ENCODE peak calls at places on chromosomes 4 and X, in seven cellular contexts. One of them, this sample, is unnamed.
A peak's percentile ranks its signal among the peaks of the same experiment; 100 is the strongest.

GRCh38 chrX:68997911-68998310 is 167.3 kb downstream of the PJA1 start:
- DNase-seq in mesenchymal stem cell: no peak
- DNase-seq in AG10803: peak; percentile 63
- DNase-seq in colonic mucosa: peak; percentile 52
- DNase-seq in astrocyte of the cerebellum: peak; percentile 62
- DNase-seq in skeletal muscle cell: no peak
- DNase-seq in foreskin fibroblast: peak; percentile 24
- DNase-seq in this sample: no peak

GRCh38 chr4:22268350-22269025 is 247.4 kb downstream of the ADGRA3 start:
- DNase-seq in skeletal muscle cell: no peak
- DNase-seq in foreskin fibroblast: no peak
- DNase-seq in AG10803: no peak
- DNase-seq in mesenchymal stem cell: no peak
- DNase-seq in colonic mucosa: no peak
- DNase-seq in astrocyte of the cerebellum: no peak
- DNase-seq in this sample: no peak

GRCh38 chrX:80747832-80748231 is 61.8 kb downstream of the BRWD3 start:
- DNase-seq in mesenchymal stem cell: no peak
- DNase-seq in colonic mucosa: no peak
- DNase-seq in foreskin fibroblast: peak; percentile 25
- DNase-seq in skeletal muscle cell: no peak
- DNase-seq in astrocyte of the cerebellum: no peak
- DNase-seq in AG10803: no peak
- DNase-seq in this sample: no peak

GRCh38 chrX:71621644-71622346 is 3.5 kb upstream of the CXCR3 start:
- DNase-seq in foreskin fibroblast: peak; percentile 48
- DNase-seq in astrocyte of the cerebellum: no peak
- DNase-seq in mesenchymal stem cell: no peak
- DNase-seq in AG10803: peak; percentile 39
- DNase-seq in skeletal muscle cell: no peak
- DNase-seq in colonic mucosa: peak; percentile 63
- DNase-seq in this sample: no peak

GRCh38 chrX:130994671-130995070 is 63.5 kb upstream of the ARHGAP36 start:
- DNase-seq in colonic mucosa: peak; percentile 19
- DNase-seq in AG10803: peak; percentile 0
- DNase-seq in astrocyte of the cerebellum: no peak
- DNase-seq in mesenchymal stem cell: peak; percentile 15
- DNase-seq in foreskin fibroblast: peak; percentile 7
- DNase-seq in skeletal muscle cell: no peak
- DNase-seq in this sample: no peak

GRCh38 chrX:2320580-2321327 is 180.0 kb downstream of the DHRSX start:
- DNase-seq in astrocyte of the cerebellum: no peak
- DNase-seq in skeletal muscle cell: no peak
- DNase-seq in colonic mucosa: no peak
- DNase-seq in foreskin fibroblast: peak; percentile 92
- DNase-seq in mesenchymal stem cell: peak; percentile 80
- DNase-seq in AG10803: peak; percentile 88
- DNase-seq in this sample: peak; percentile 73

GRCh38 chr4:152138451-152138850 is 377.6 kb upstream of the GATB start:
- DNase-seq in foreskin fibroblast: no peak
- DNase-seq in astrocyte of the cerebellum: no peak
- DNase-seq in skeletal muscle cell: no peak
- DNase-seq in AG10803: no peak
- DNase-seq in mesenchymal stem cell: no peak
- DNase-seq in colonic mucosa: no peak
- DNase-seq in this sample: no peak

GRCh38 chrX:11450354-11450753 is 157.1 kb downstream of the AMELX start:
- DNase-seq in mesenchymal stem cell: no peak
- DNase-seq in skeletal muscle cell: no peak
- DNase-seq in AG10803: no peak
- DNase-seq in astrocyte of the cerebellum: no peak
- DNase-seq in foreskin fibroblast: no peak
- DNase-seq in colonic mucosa: no peak
- DNase-seq in this sample: no peak

GRCh38 chr4:71607780-71608673 is 175.9 kb downstream of the GC start:
- DNase-seq in skeletal muscle cell: no peak
- DNase-seq in AG10803: peak; percentile 46
- DNase-seq in foreskin fibroblast: no peak
- DNase-seq in colonic mucosa: no peak
- DNase-seq in mesenchymal stem cell: peak; percentile 22
- DNase-seq in astrocyte of the cerebellum: peak; percentile 32
- DNase-seq in this sample: no peak

GRCh38 chr4:166277406-166277805 is 404.4 kb downstream of the TLL1 start:
- DNase-seq in skeletal muscle cell: peak; percentile 29
- DNase-seq in foreskin fibroblast: peak; percentile 8
- DNase-seq in astrocyte of the cerebellum: peak; percentile 38
- DNase-seq in AG10803: no peak
- DNase-seq in colonic mucosa: no peak
- DNase-seq in mesenchymal stem cell: no peak
- DNase-seq in this sample: no peak

GRCh38 chrX:15524417-15524816 is 23.8 kb downstream of the BMX start:
- DNase-seq in AG10803: peak; percentile 31
- DNase-seq in astrocyte of the cerebellum: peak; percentile 72
- DNase-seq in foreskin fibroblast: no peak
- DNase-seq in skeletal muscle cell: no peak
- DNase-seq in colonic mucosa: no peak
- DNase-seq in mesenchymal stem cell: peak; percentile 3
- DNase-seq in this sample: peak; percentile 5

GRCh38 chr4:67122029-67122428 is 423.3 kb downstream of the CENPC start:
- DNase-seq in foreskin fibroblast: no peak
- DNase-seq in mesenchymal stem cell: peak; percentile 19
- DNase-seq in astrocyte of the cerebellum: no peak
- DNase-seq in AG10803: no peak
- DNase-seq in colonic mucosa: no peak
- DNase-seq in skeletal muscle cell: no peak
- DNase-seq in this sample: no peak

GRCh38 chrX:118973389-118974087 is 880 bp upstream of the LONRF3 start:
- DNase-seq in foreskin fibroblast: peak; percentile 9
- DNase-seq in astrocyte of the cerebellum: no peak
- DNase-seq in AG10803: no peak
- DNase-seq in skeletal muscle cell: no peak
- DNase-seq in mesenchymal stem cell: no peak
- DNase-seq in colonic mucosa: peak; percentile 23
- DNase-seq in this sample: no peak

GRCh38 chr4:76850010-76850441 is 47.9 kb downstream of the SOWAHB start:
- DNase-seq in colonic mucosa: no peak
- DNase-seq in foreskin fibroblast: peak; percentile 91
- DNase-seq in mesenchymal stem cell: peak; percentile 80
- DNase-seq in skeletal muscle cell: peak; percentile 90
- DNase-seq in astrocyte of the cerebellum: peak; percentile 96
- DNase-seq in AG10803: peak; percentile 81
- DNase-seq in this sample: peak; percentile 87

GRCh38 chr4:96097040-96097607 is 257.2 kb downstream of the PDHA2 start:
- DNase-seq in mesenchymal stem cell: no peak
- DNase-seq in AG10803: no peak
- DNase-seq in colonic mucosa: no peak
- DNase-seq in skeletal muscle cell: no peak
- DNase-seq in foreskin fibroblast: no peak
- DNase-seq in astrocyte of the cerebellum: peak; percentile 75
- DNase-seq in this sample: no peak

GRCh38 chrX:13190051-13190450 is 129.8 kb downstream of the ATXN3L start:
- DNase-seq in mesenchymal stem cell: no peak
- DNase-seq in skeletal muscle cell: no peak
- DNase-seq in colonic mucosa: no peak
- DNase-seq in foreskin fibroblast: no peak
- DNase-seq in AG10803: no peak
- DNase-seq in astrocyte of the cerebellum: no peak
- DNase-seq in this sample: no peak

GRCh38 chrX:15882704-15883539 is 28.3 kb upstream of the AP1S2 start:
- DNase-seq in AG10803: peak; percentile 28
- DNase-seq in astrocyte of the cerebellum: no peak
- DNase-seq in skeletal muscle cell: no peak
- DNase-seq in mesenchymal stem cell: peak; percentile 6
- DNase-seq in colonic mucosa: no peak
- DNase-seq in foreskin fibroblast: peak; percentile 62
- DNase-seq in this sample: no peak

GRCh38 chr4:150679767-150680088 is 97.8 kb downstream of the MAB21L2 start:
- DNase-seq in mesenchymal stem cell: no peak
- DNase-seq in AG10803: no peak
- DNase-seq in skeletal muscle cell: no peak
- DNase-seq in foreskin fibroblast: peak; percentile 17
- DNase-seq in astrocyte of the cerebellum: no peak
- DNase-seq in colonic mucosa: no peak
- DNase-seq in this sample: no peak

GRCh38 chrX:153674219-153674851 is 722 bp upstream of the PNCK start:
- DNase-seq in astrocyte of the cerebellum: no peak
- DNase-seq in colonic mucosa: no peak
- DNase-seq in foreskin fibroblast: no peak
- DNase-seq in AG10803: no peak
- DNase-seq in skeletal muscle cell: no peak
- DNase-seq in mesenchymal stem cell: no peak
- DNase-seq in this sample: no peak

GRCh38 chrX:115067812-115068211 is 50.4 kb upstream of the IL13RA2 start:
- DNase-seq in mesenchymal stem cell: no peak
- DNase-seq in AG10803: peak; percentile 15
- DNase-seq in colonic mucosa: no peak
- DNase-seq in astrocyte of the cerebellum: peak; percentile 5
- DNase-seq in foreskin fibroblast: peak; percentile 19
- DNase-seq in skeletal muscle cell: no peak
- DNase-seq in this sample: no peak

GRCh38 chr4:58111818-58112217 is 1001.6 kb upstream of the IGFBP7 start:
- DNase-seq in astrocyte of the cerebellum: no peak
- DNase-seq in AG10803: no peak
- DNase-seq in colonic mucosa: no peak
- DNase-seq in mesenchymal stem cell: no peak
- DNase-seq in foreskin fibroblast: no peak
- DNase-seq in skeletal muscle cell: no peak
- DNase-seq in this sample: no peak

GRCh38 chr4:52051213-52051614 is at the start of gene SPATA18:
- DNase-seq in colonic mucosa: peak; percentile 50
- DNase-seq in astrocyte of the cerebellum: no peak
- DNase-seq in foreskin fibroblast: peak; percentile 74
- DNase-seq in mesenchymal stem cell: peak; percentile 37
- DNase-seq in skeletal muscle cell: no peak
- DNase-seq in AG10803: peak; percentile 55
- DNase-seq in this sample: no peak

GRCh38 chr4:7104366-7105031 is 36.6 kb upstream of the GRPEL1 start:
- DNase-seq in AG10803: no peak
- DNase-seq in mesenchymal stem cell: no peak
- DNase-seq in astrocyte of the cerebellum: no peak
- DNase-seq in skeletal muscle cell: no peak
- DNase-seq in colonic mucosa: no peak
- DNase-seq in foreskin fibroblast: no peak
- DNase-seq in this sample: no peak

GRCh38 chrX:74246524-74246923 is 57.5 kb upstream of the ZCCHC13 start:
- DNase-seq in foreskin fibroblast: peak; percentile 55
- DNase-seq in astrocyte of the cerebellum: no peak
- DNase-seq in AG10803: peak; percentile 32
- DNase-seq in skeletal muscle cell: no peak
- DNase-seq in colonic mucosa: no peak
- DNase-seq in mesenchymal stem cell: peak; percentile 26
- DNase-seq in this sample: no peak

GRCh38 chr4:182245541-182246245 is 2.5 kb downstream of the TENM3 start:
- DNase-seq in skeletal muscle cell: no peak
- DNase-seq in mesenchymal stem cell: no peak
- DNase-seq in astrocyte of the cerebellum: no peak
- DNase-seq in foreskin fibroblast: no peak
- DNase-seq in AG10803: peak; percentile 83
- DNase-seq in colonic mucosa: no peak
- DNase-seq in this sample: peak; percentile 86

GRCh38 chr4:151000747-151001429 is 14.2 kb downstream of the LRBA start:
- DNase-seq in mesenchymal stem cell: no peak
- DNase-seq in foreskin fibroblast: no peak
- DNase-seq in colonic mucosa: no peak
- DNase-seq in skeletal muscle cell: no peak
- DNase-seq in AG10803: no peak
- DNase-seq in astrocyte of the cerebellum: no peak
- DNase-seq in this sample: no peak

GRCh38 chrX:93354651-93355050 is 318.7 kb downstream of the NAP1L3 start:
- DNase-seq in foreskin fibroblast: no peak
- DNase-seq in astrocyte of the cerebellum: no peak
- DNase-seq in AG10803: no peak
- DNase-seq in skeletal muscle cell: no peak
- DNase-seq in colonic mucosa: no peak
- DNase-seq in mesenchymal stem cell: no peak
- DNase-seq in this sample: no peak

DNA sequence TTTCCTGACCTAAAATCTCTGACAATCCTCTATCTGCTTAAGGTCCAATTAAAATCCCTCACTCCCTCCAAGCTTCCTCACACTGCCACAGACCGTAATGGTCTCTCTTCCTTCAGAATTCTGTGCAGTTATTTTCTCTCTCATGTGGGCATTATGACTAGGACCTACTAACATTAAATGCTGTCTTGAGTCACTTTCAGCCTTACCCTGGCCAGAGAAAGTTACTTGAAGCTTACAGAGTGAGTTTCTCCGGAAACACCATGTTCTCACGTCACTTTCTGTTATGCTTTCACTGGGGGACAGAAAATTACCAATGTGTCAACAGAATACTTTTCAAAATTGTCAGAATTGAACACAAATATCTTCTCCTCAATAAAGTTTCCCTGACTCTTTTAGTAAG is 271.8 kb downstream of the INPP4B start:
- DNase-seq in astrocyte of the cerebellum: no peak
- DNase-seq in foreskin fibroblast: no peak
- DNase-seq in AG10803: no peak
- DNase-seq in mesenchymal stem cell: no peak
- DNase-seq in colonic mucosa: no peak
- DNase-seq in skeletal muscle cell: no peak
- DNase-seq in this sample: no peak
- H3K4me3 ChIP-seq in astrocyte of the cerebellum: no peak overlapping the region
- H3K4me3 ChIP-seq in foreskin fibroblast: no peak overlapping the region
- H3K4me3 ChIP-seq in AG10803: no peak overlapping the region
- H3K4me3 ChIP-seq in mesenchymal stem cell: no peak overlapping the region
- H3K4me3 ChIP-seq in colonic mucosa: no peak overlapping the region
- H3K4me3 ChIP-seq in skeletal muscle cell: no peak overlapping the region
- H3K4me3 ChIP-seq in this sample: no peak overlapping the region

DNA sequence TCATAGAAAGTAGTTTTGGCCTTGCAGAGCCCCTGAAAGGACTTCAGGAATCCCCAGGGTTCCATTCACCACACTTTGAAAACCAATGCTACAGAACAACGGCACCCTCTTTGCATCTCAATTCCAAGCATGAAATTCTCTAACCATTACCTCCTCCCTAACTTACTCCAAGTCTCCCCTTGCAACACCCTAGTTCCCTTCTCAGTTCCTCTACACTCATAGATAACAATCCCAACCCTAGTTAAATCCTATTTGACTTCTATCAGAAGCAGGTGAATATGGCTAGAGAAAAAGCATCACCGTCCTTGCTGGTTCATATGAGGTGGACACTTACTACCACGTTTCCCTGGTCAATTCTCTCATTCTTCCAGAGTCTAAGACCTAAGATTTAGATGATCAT is 2.4 kb downstream of the RCHY1 start:
- DNase-seq in foreskin fibroblast: no peak
- DNase-seq in AG10803: no peak
- DNase-seq in skeletal muscle cell: no peak
- DNase-seq in mesenchymal stem cell: peak; percentile 25
- DNase-seq in astrocyte of the cerebellum: no peak
- DNase-seq in colonic mucosa: no peak
- DNase-seq in this sample: no peak
- H3K4me3 ChIP-seq in foreskin fibroblast: peak overlapping the region; percentile 34
- H3K4me3 ChIP-seq in AG10803: no peak overlapping the region
- H3K4me3 ChIP-seq in skeletal muscle cell: no peak overlapping the region
- H3K4me3 ChIP-seq in mesenchymal stem cell: peak overlapping the region; percentile 98
- H3K4me3 ChIP-seq in astrocyte of the cerebellum: peak overlapping the region; percentile 16
- H3K4me3 ChIP-seq in colonic mucosa: no peak overlapping the region
- H3K4me3 ChIP-seq in this sample: no peak overlapping the region

GRCh38 chr4:14111730-14112171 is 484.2 kb upstream of the BOD1L1 start:
- DNase-seq in mesenchymal stem cell: no peak
- DNase-seq in astrocyte of the cerebellum: peak; percentile 27
- DNase-seq in foreskin fibroblast: peak; percentile 74
- DNase-seq in AG10803: peak; percentile 72
- DNase-seq in colonic mucosa: no peak
- DNase-seq in skeletal muscle cell: peak; percentile 40
- DNase-seq in this sample: peak; percentile 67
- H3K4me3 ChIP-seq in mesenchymal stem cell: peak overlapping the region; percentile 68
- H3K4me3 ChIP-seq in astrocyte of the cerebellum: peak overlapping the region; percentile 17
- H3K4me3 ChIP-seq in foreskin fibroblast: peak overlapping the region; percentile 33
- H3K4me3 ChIP-seq in AG10803: peak overlapping the region; percentile 14
- H3K4me3 ChIP-seq in colonic mucosa: no peak overlapping the region
- H3K4me3 ChIP-seq in skeletal muscle cell: no peak overlapping the region
- H3K4me3 ChIP-seq in this sample: peak overlapping the region; percentile 2

GRCh38 chrX:45070116-45071007 is 130.3 kb downstream of the DIPK2B start:
- DNase-seq in mesenchymal stem cell: peak; percentile 42
- DNase-seq in AG10803: peak; percentile 56
- DNase-seq in colonic mucosa: peak; percentile 41
- DNase-seq in astrocyte of the cerebellum: peak; percentile 47
- DNase-seq in skeletal muscle cell: peak; percentile 4
- DNase-seq in foreskin fibroblast: peak; percentile 53
- DNase-seq in this sample: peak; percentile 25
- H3K4me3 ChIP-seq in mesenchymal stem cell: no peak overlapping the region
- H3K4me3 ChIP-seq in AG10803: no peak overlapping the region
- H3K4me3 ChIP-seq in colonic mucosa: no peak overlapping the region
- H3K4me3 ChIP-seq in astrocyte of the cerebellum: no peak overlapping the region
- H3K4me3 ChIP-seq in skeletal muscle cell: no peak overlapping the region
- H3K4me3 ChIP-seq in foreskin fibroblast: no peak overlapping the region
- H3K4me3 ChIP-seq in this sample: no peak overlapping the region